ENCODE peak calls at places on chromosomes 7 and 10, in six cellular contexts. G is mammary epithelial cell, V is breast epithelium, K is A549, B is cardiac muscle cell, Y is IMR-90. P is an unnamed sample. For H3K4me1, the result is how much of the 10 kb centered on the place peaks cover.

GRCh38 chr10:112338957-112339356 is 35.0 kb upstream of the ACSL5 start:
- DNase-seq in G (no peak), K (no peak), V (no peak), B (no peak), Y (no peak), P (no peak)

GRCh38 chr7:46569117-46569433 is 648.0 kb upstream of the IGFBP3 start:
- DNase-seq in B (no peak), Y (no peak), K (no peak), V (no peak), G (peak), P (no peak)

GRCh38 chr7:158683541-158683940 is 21.1 kb downstream of the NCAPG2 start:
- DNase-seq in K (no peak), V (no peak), G (no peak), Y (peak), B (no peak), P (no peak)

GRCh38 chr10:99676895-99677294 is 17.6 kb downstream of the ENTPD7 start:
- DNase-seq in V (no peak), G (no peak), K (no peak), Y (peak), B (peak), P (no peak)

GRCh38 chr10:47027108-47027811 is 116.0 kb downstream of the PTPN20 start:
- DNase-seq in K (no peak), B (no peak), Y (no peak), V (peak), G (no peak), P (peak)

GRCh38 chr10:87750001-87750651 is 67.9 kb downstream of the ATAD1 start:
- DNase-seq in K (no peak), Y (peak), B (peak), G (no peak), V (no peak), P (no peak)

GRCh38 chr7:66907731-66908130 is 13.3 kb upstream of the TMEM248 start:
- DNase-seq in K (no peak), G (no peak), B (no peak), Y (no peak), V (no peak), P (no peak)

GRCh38 chr10:3748484-3748883 is 36.5 kb downstream of the KLF6 start:
- DNase-seq in B (peak), K (no peak), Y (no peak), V (no peak), G (no peak), P (no peak)

GRCh38 chr7:138205614-138206150 is 129.4 kb downstream of the AKR1D1 start:
- DNase-seq in K (no peak), B (peak), G (peak), V (no peak), Y (no peak), P (no peak)

GRCh38 chr10:79274279-79275104 is 72.8 kb upstream of the PPIF start:
- DNase-seq in V (peak), K (no peak), Y (no peak), B (peak), G (peak), P (peak)

GRCh38 chr10:18303851-18304800 is 163.9 kb downstream of the CACNB2 start:
- DNase-seq in V (no peak), K (no peak), Y (no peak), B (no peak), G (no peak), P (no peak)

GRCh38 chr7:131459256-131459655 is 97.2 kb downstream of the PODXL start:
- DNase-seq in K (peak), Y (peak), V (no peak), B (no peak), G (peak), P (no peak)

GRCh38 chr10:112874982-112875381 is 75.1 kb upstream of the TCF7L2 start:
- DNase-seq in G (no peak), K (no peak), B (no peak), Y (no peak), V (no peak), P (no peak)

GRCh38 chr10:12803781-12804180 is 197.7 kb downstream of the CCDC3 start:
- DNase-seq in V (no peak), G (no peak), Y (no peak), B (no peak), K (no peak), P (no peak)

GRCh38 chr10:18043148-18043547 is 91.4 kb downstream of the SLC39A12 start:
- DNase-seq in Y (peak), V (no peak), K (no peak), B (no peak), G (no peak), P (no peak)

GRCh38 chr7:148395990-148396716 is 194.4 kb upstream of the C7orf33 start:
- DNase-seq in G (no peak), V (no peak), Y (no peak), B (no peak), K (peak), P (no peak)

GRCh38 chr7:141097430-141097829 is 23.6 kb downstream of the TMEM178B start:
- DNase-seq in V (no peak), B (no peak), G (no peak), Y (peak), K (peak), P (no peak)

GRCh38 chr10:59839576-59839975 is 66.8 kb downstream of the CCDC6 start:
- DNase-seq in K (no peak), G (peak), Y (peak), B (peak), V (no peak), P (no peak)

GRCh38 chr10:44933117-44933450 is 21.9 kb downstream of the TMEM72 start:
- DNase-seq in K (no peak), B (no peak), V (no peak), G (no peak), Y (no peak), P (no peak)

GRCh38 chr7:138904122-138904435 is 77.1 kb downstream of the KIAA1549 start:
- DNase-seq in B (no peak), Y (no peak), K (no peak), G (no peak), V (no peak), P (no peak)

GRCh38 chr10:114825513-114826253 is 4.1 kb downstream of the FHIP2A start:
- DNase-seq in K (peak), B (peak), V (no peak), Y (peak), G (peak), P (no peak)

GRCh38 chr7:99106411-99106810 is 37.5 kb downstream of the SMURF1 start:
- DNase-seq in B (no peak), Y (no peak), G (no peak), V (no peak), K (no peak), P (no peak)

GRCh38 chr10:50596897-50597296 is 26.9 kb downstream of the SGMS1 start:
- DNase-seq in G (no peak), V (no peak), Y (no peak), K (no peak), B (no peak), P (no peak)

GRCh38 chr10:43138757-43139241 is 554 bp downstream of the CSGALNACT2 start:
- DNase-seq in G (peak), V (no peak), K (peak), Y (peak), B (peak), P (no peak)

GRCh38 chr10:61804414-61804813 is 97.1 kb upstream of the ARID5B start:
- DNase-seq in Y (peak), V (no peak), K (no peak), G (no peak), B (peak), P (no peak)

GRCh38 chr10:69179089-69179742 is 818 bp upstream of the SUPV3L1 start:
- DNase-seq in V (no peak), B (no peak), K (no peak), G (no peak), Y (no peak), P (no peak)

GRCh38 chr10:107577226-107577625 is 412.7 kb upstream of the SORCS1 start:
- DNase-seq in K (no peak), B (no peak), Y (no peak), G (no peak), V (no peak), P (no peak)

GRCh38 chr7:133851416-133851815 is 275.7 kb upstream of the LRGUK start:
- DNase-seq in B (no peak), V (no peak), K (no peak), G (peak), Y (no peak), P (no peak)

GRCh38 chr7:133853706-133854276 is 273.3 kb upstream of the LRGUK start:
- DNase-seq in K (peak), V (peak), G (peak), Y (peak), B (peak), P (no peak)

GRCh38 chr7:133846203-133846945 is 280.8 kb upstream of the LRGUK start:
- DNase-seq in B (no peak), V (no peak), K (no peak), G (no peak), Y (no peak), P (no peak)

GRCh38 chr7:133854739-133855138 is 272.4 kb upstream of the LRGUK start:
- DNase-seq in V (no peak), B (peak), Y (peak), G (peak), K (peak), P (no peak)

DNA sequence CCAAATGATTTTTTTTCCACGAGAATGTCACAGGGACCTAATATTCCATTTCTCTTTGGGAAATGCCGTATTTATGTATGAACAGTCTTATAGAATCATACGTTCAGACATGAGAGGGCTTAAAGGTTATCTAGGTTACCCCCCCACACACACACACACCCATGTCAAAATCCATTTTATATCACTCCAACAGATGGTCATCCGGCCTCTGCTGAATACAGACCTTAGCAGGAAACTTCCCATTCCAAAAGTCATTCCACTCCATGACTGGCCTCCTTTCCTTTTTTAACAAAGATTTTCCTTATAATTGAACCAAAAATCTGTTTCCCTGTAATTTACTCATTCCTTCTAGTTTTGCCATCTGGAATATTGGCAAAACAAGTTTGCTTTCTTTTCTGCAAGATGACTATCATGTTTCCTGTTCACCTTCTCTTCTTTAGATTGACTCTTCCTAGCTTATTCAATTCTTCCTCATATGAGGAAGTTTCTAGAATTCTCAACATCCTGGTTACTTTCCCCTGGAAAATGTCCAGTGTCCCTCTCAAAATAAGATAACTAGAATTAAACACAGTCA is 276.6 kb upstream of the LRGUK start:
- DNase-seq in K (no peak), Y (no peak), V (no peak), G (no peak), B (no peak), P (no peak)
- H3K4me1 ChIP-seq in K (under half), Y (under half), V (under half), G (under half), B (under half), P (under half)

GRCh38 chr10:85916192-85916747 is 450.3 kb downstream of the GRID1 start:
- DNase-seq in K (no peak), B (no peak), G (no peak), V (no peak), Y (no peak), P (no peak)

GRCh38 chr10:85918371-85918770 is 448.2 kb downstream of the GRID1 start:
- DNase-seq in G (no peak), Y (no peak), K (no peak), V (no peak), B (no peak), P (no peak)

GRCh38 chr10:85916999-85917573 is 449.5 kb downstream of the GRID1 start:
- DNase-seq in K (no peak), G (no peak), Y (no peak), B (no peak), V (peak), P (peak)

GRCh38 chr10:85919358-85920022 is 447.1 kb downstream of the GRID1 start:
- DNase-seq in Y (no peak), B (no peak), K (no peak), V (no peak), G (no peak), P (no peak)

GRCh38 chr10:85917601-85918000 is 449.0 kb downstream of the GRID1 start:
- DNase-seq in V (no peak), B (no peak), G (no peak), K (no peak), Y (no peak), P (no peak)
- H3K4me3 ChIP-seq in V (no peak), B (no peak), G (no peak), K (no peak), Y (no peak), P (no peak)

DNA sequence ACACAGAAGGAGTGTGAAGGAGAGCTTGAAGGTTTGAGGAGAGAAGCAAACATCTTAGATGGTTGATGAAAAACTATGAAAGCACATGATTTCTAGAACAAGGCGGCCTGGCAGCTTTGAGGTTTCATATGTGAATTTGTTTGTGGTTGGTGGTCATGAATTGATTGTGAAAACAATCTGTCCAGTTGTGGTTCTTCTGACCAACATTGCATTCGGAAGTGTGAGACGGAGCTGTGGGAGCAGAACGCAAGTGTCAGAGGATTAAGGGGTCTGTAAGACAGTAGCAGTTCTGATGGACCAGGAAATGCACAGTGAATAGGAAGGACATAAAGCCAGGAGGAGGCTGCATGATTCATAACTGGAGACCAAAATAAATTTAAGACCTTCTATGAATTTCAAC is 594.6 kb downstream of the NXPH1 start:
- DNase-seq in V (no peak), G (no peak), K (no peak), Y (no peak), B (no peak), P (no peak)
- TF ChIP-seq CTCF in V (no peak), G (no peak), K (no peak), Y (no peak), B (no peak), P (no peak)

GRCh38 chr10:72259491-72260214 is 14.1 kb upstream of the DDIT4 start:
- DNase-seq in B (peak), K (peak), V (no peak), Y (peak), G (no peak), P (no peak)
- H3K4me1 ChIP-seq in B (half or more), K (half or more), V (under half), Y (under half), G (half or more), P (under half)

GRCh38 chr7:12686894-12687212 is 580 bp upstream of the ARL4A start:
- DNase-seq in B (no peak), V (no peak), G (no peak), K (no peak), Y (no peak), P (no peak)

GRCh38 chr7:12686234-12686893 is 1.1 kb upstream of the ARL4A start:
- DNase-seq in V (peak), G (peak), K (peak), B (peak), Y (peak), P (peak)

GRCh38 chr7:12684186-12684585 is 3.2 kb upstream of the ARL4A start:
- DNase-seq in V (no peak), K (no peak), G (no peak), B (no peak), Y (no peak), P (no peak)

GRCh38 chr7:12684733-12685132 is 2.7 kb upstream of the ARL4A start:
- DNase-seq in V (no peak), Y (no peak), K (no peak), B (no peak), G (no peak), P (no peak)

DNA sequence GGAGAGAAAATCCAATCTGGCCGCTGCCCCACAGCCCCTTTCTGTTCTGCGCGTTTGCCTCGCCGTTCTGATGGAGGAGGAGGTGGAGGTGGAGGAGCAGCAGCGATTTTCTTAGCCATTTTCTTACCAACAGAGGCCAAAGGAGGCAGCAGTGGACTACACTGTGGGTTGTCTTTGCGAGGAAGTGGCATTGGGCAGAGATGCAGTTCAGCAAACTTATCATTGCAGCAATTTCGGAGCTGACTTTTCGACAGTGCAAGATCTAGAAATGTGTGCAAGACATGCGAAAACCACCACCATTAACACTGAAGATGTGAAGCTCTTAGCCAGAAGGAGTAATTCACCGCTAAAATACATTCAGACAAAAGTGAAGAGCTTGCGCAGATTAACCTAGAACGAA is 1.9 kb upstream of the ARL4A start:
- DNase-seq in G (no peak), V (no peak), K (peak), B (peak), Y (peak), P (peak)
- H3K4me3 ChIP-seq in G (no peak), V (peak), K (peak), B (no peak), Y (no peak), P (peak)

GRCh38 chr10:131654471-131655087 is 246.2 kb upstream of the PPP2R2D start:
- DNase-seq in V (no peak), K (no peak), G (no peak), B (no peak), Y (no peak), P (no peak)
- TF ChIP-seq CTCF in V (no peak), K (no peak), G (no peak), B (no peak), Y (no peak), P (no peak)

DNA sequence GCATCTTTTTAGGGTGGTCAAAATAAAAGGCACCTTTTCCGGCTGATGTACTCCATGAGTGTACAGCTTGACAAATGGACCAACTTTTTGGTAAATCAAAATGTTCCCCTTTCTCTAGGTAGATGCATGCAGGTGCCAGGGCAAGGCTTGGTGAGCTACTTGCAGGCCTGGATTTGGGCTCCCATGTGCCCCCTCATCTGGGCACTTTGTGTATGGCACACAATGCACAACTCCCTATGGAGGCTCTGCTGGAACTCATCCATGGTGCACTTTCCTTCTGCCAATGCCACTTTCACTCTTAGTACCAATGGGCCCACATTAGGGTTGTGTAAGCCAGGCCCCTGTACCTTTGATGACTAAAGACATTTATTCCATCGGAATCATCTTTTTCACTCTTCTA is 300.8 kb downstream of the SDHAF3 start:
- DNase-seq in B (no peak), Y (no peak), K (peak), G (no peak), V (no peak), P (no peak)
- H3K4me1 ChIP-seq in B (under half), Y (under half), K (under half), G (under half), V (under half), P (under half)

DNA sequence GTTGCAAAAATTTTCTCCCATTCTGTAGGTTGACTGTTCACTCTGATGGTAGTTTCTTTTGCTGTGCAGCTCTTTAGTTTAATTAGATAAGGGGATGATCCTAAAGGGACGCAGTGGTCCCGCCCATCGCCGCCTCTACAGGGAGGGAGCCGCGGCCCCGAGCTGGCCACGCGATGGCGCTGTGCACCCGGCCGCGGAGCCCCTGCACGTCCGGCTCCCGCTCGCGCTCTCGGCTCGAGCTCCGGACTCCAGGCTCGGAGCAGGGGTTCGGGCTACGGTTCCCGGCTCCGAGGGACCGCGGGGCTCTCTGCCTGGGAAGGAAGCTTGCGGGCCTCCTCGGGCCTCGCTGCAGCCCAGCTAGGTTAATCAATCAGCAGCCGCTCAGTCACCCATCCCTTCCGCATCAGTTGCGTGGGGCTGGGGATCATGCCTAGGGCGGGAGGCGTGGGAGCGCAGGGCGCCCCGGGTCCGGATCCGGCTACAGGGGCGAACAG is 97.8 kb downstream of the WDR11 start:
- DNase-seq in V (peak), B (peak), K (no peak), Y (peak), G (peak), P (peak)
- H3K4me3 ChIP-seq in V (peak), B (peak), K (no peak), Y (peak), G (no peak), P (peak)

P was measured in right lobe of liver.